ENCODE peak calls at places on chromosomes 1 and 21, in nine cellular contexts. T is fibroblast of mammary gland, P is GM10248, Q is D721Med, F is glutamatergic neuron, B is endothelial cell of umbilical vein, Z is K562, L is GM06990, X is B cell. V is an unnamed sample.
A peak's percentile ranks its signal among the peaks of the same experiment; 100 is the strongest.

GRCh38 chr1:39954870-39955546 is at the start of gene MFSD2A:
- DNase-seq in T (peak; percentile 85), P (peak; percentile 93), Q (peak; percentile 91), F (peak; percentile 91), B (peak; percentile 91), Z (peak; percentile 89), L (peak; percentile 93), X (peak; percentile 91), V (peak; percentile 93)

GRCh38 chr1:10555635-10556429 is 81.1 kb downstream of the PEX14 start:
- DNase-seq in T (no peak), P (no peak), Q (no peak), F (peak; percentile 54), B (no peak), Z (no peak), L (peak; percentile 54), X (no peak), V (no peak)

GRCh38 chr1:15559189-15559815 is 25.5 kb downstream of the AGMAT start:
- DNase-seq in T (no peak), P (no peak), Q (no peak), F (no peak), B (no peak), Z (no peak), L (no peak), X (no peak), V (no peak)

GRCh38 chr1:24990796-24991195 is 60.7 kb upstream of the RUNX3 start:
- DNase-seq in T (no peak), P (no peak), Q (no peak), F (peak; percentile 11), B (no peak), Z (no peak), L (no peak), X (no peak), V (no peak)

GRCh38 chr1:95793893-95794292 is 559.9 kb downstream of the RWDD3 start:
- DNase-seq in T (peak; percentile 3), P (no peak), Q (no peak), F (peak; percentile 13), B (no peak), Z (no peak), L (no peak), X (no peak), V (no peak)

GRCh38 chr1:170805957-170806662 is 129.2 kb upstream of the MROH9 start:
- DNase-seq in T (no peak), P (no peak), Q (no peak), F (no peak), B (no peak), Z (no peak), L (no peak), X (no peak), V (no peak)

GRCh38 chr1:118159578-118159977 is 25.4 kb downstream of the SPAG17 start:
- DNase-seq in T (no peak), P (no peak), Q (no peak), F (no peak), B (no peak), Z (no peak), L (no peak), X (no peak), V (no peak)

GRCh38 chr1:41892211-41892840 is 26.4 kb downstream of the HIVEP3 start:
- DNase-seq in T (no peak), P (no peak), Q (no peak), F (no peak), B (no peak), Z (no peak), L (no peak), X (no peak), V (no peak)

GRCh38 chr1:25565188-25565591 is 21.8 kb downstream of the LDLRAP1 start:
- DNase-seq in T (no peak), P (no peak), Q (no peak), F (no peak), B (no peak), Z (no peak), L (no peak), X (no peak), V (no peak)

GRCh38 chr1:19439464-19440171 is 45.7 kb downstream of the CAPZB start:
- DNase-seq in T (peak; percentile 59), P (no peak), Q (no peak), F (no peak), B (peak; percentile 33), Z (peak; percentile 65), L (no peak), X (peak; percentile 52), V (peak; percentile 28)

GRCh38 chr1:47914218-47914937 is 82.8 kb downstream of the TRABD2B start:
- DNase-seq in T (no peak), P (no peak), Q (no peak), F (no peak), B (no peak), Z (no peak), L (no peak), X (no peak), V (no peak)

GRCh38 chr1:110233861-110234260 is 23.7 kb downstream of the KCNC4 start:
- DNase-seq in T (no peak), P (no peak), Q (no peak), F (no peak), B (no peak), Z (no peak), L (no peak), X (no peak), V (no peak)

GRCh38 chr1:152162826-152163463 is 3.9 kb upstream of the RPTN start:
- DNase-seq in T (peak; percentile 96), P (no peak), Q (no peak), F (no peak), B (no peak), Z (no peak), L (no peak), X (no peak), V (no peak)

GRCh38 chr1:93056214-93056613 is 22.9 kb upstream of the MTF2 start:
- DNase-seq in T (peak; percentile 47), P (no peak), Q (no peak), F (no peak), B (peak; percentile 19), Z (peak; percentile 27), L (no peak), X (no peak), V (peak; percentile 36)

GRCh38 chr1:93061895-93062792 is 16.9 kb upstream of the MTF2 start:
- DNase-seq in T (peak; percentile 53), P (peak; percentile 57), Q (no peak), F (peak; percentile 36), B (peak; percentile 29), Z (peak; percentile 27), L (no peak), X (peak; percentile 64), V (peak; percentile 50)

GRCh38 chr1:93051961-93052360 is 27.1 kb upstream of the MTF2 start:
- DNase-seq in T (peak; percentile 31), P (no peak), Q (no peak), F (no peak), B (no peak), Z (peak; percentile 23), L (no peak), X (no peak), V (no peak)

GRCh38 chr1:93056649-93057048 is 22.4 kb upstream of the MTF2 start:
- DNase-seq in T (no peak), P (no peak), Q (no peak), F (no peak), B (no peak), Z (no peak), L (no peak), X (no peak), V (no peak)
- TF ChIP-seq CTCF in T (no peak), P (no peak), Q (no peak), F (no peak), B (no peak), Z (no peak), L (no peak), X (no peak), V (no peak)

GRCh38 chr1:156172696-156173470 is 19.5 kb downstream of the SEMA4A start:
- DNase-seq in T (no peak), P (peak; percentile 12), Q (peak; percentile 15), F (no peak), B (no peak), Z (peak; percentile 73), L (no peak), X (no peak), V (peak; percentile 5)
- TF ChIP-seq CTCF in T (no peak), P (no peak), Q (no peak), F (no peak), B (no peak), Z (peak; percentile 28), L (no peak), X (no peak), V (no peak)

GRCh38 chr1:7561331-7561921 is 209.7 kb upstream of the VAMP3 start:
- DNase-seq in T (peak; percentile 7), P (peak; percentile 48), Q (no peak), F (peak; percentile 73), B (no peak), Z (peak; percentile 74), L (no peak), X (no peak), V (no peak)
- TF ChIP-seq CTCF in T (peak; percentile 26), P (peak; percentile 4), Q (peak; percentile 34), F (peak; percentile 37), B (peak; percentile 23), Z (peak; percentile 59), L (peak; percentile 73), X (no peak), V (peak; percentile 50)

GRCh38 chr1:243712890-243713425 is 137.1 kb downstream of the AKT3 start:
- DNase-seq in T (peak; percentile 19), P (no peak), Q (no peak), F (no peak), B (peak; percentile 17), Z (no peak), L (no peak), X (no peak), V (no peak)
- TF ChIP-seq CTCF in T (peak; percentile 42), P (no peak), Q (peak; percentile 42), F (peak; percentile 60), B (no peak), Z (no peak), L (no peak), X (peak; percentile 41), V (no peak)

GRCh38 chr21:16193758-16194606 is 464.2 kb downstream of the USP25 start:
- DNase-seq in T (peak; percentile 87), P (no peak), Q (no peak), F (no peak), B (peak; percentile 91), Z (no peak), L (peak; percentile 53), X (peak; percentile 5), V (no peak)
- TF ChIP-seq CTCF in T (peak; percentile 38), P (peak; percentile 14), Q (peak; percentile 42), F (no peak), B (peak; percentile 13), Z (no peak), L (peak; percentile 18), X (no peak), V (no peak)

DNA sequence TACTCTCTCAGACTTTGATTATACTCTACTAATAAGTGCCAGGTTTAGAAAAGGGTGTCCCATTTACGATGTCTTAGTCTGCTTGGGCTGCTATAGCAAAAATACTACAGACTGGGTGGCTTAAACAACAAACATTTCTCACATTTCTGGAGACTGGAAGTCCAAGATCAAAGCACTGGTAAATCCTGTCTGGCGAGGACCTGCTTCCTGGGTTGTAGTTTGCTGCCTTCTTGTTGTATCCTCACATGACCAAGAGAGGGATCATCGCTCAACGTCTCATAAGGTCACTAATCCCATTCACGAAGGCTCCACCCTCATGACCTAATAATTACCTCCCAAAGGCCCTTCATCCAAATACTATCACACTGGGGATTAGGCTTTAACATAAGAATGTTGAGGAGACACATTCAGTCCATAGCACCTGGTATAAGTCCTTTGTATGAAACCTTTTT is 12.0 kb downstream of the PRDX6 start:
- DNase-seq in T (peak; percentile 41), P (no peak), Q (no peak), F (no peak), B (no peak), Z (peak; percentile 36), L (no peak), X (no peak), V (no peak)
- TF ChIP-seq CTCF in T (no peak), P (no peak), Q (peak; percentile 14), F (no peak), B (no peak), Z (peak; percentile 34), L (no peak), X (no peak), V (no peak)

V was measured in GM13977.